ENCODE peak calls at places on chromosome 3, in five cellular contexts. Q is H1, L is HCT116, F is sigmoid colon, A is ovary. J is an unnamed sample.

GRCh38 chr3:110598847-110599490 is 472.6 kb upstream of the NECTIN3 start:
- DNase-seq in Q (no peak), L (no peak), F (no peak), A (no peak), J (no peak)

GRCh38 chr3:169668081-169668956 is 4.8 kb upstream of the MECOM start:
- DNase-seq in Q (no peak), L (no peak), F (no peak), A (no peak), J (peak; percentile 21)

GRCh38 chr3:175433026-175433668 is 574.0 kb downstream of the NAALADL2 start:
- DNase-seq in Q (no peak), L (no peak), F (no peak), A (no peak), J (no peak)

GRCh38 chr3:168096210-168096795 is 579 bp upstream of the GOLIM4 start:
- DNase-seq in Q (no peak), L (peak; percentile 83), F (no peak), A (no peak), J (peak; percentile 74)

GRCh38 chr3:66414846-66415245 is 86.0 kb downstream of the LRIG1 start:
- DNase-seq in Q (no peak), L (no peak), F (no peak), A (no peak), J (no peak)

GRCh38 chr3:11323827-11324226 is 51.6 kb downstream of the ATG7 start:
- DNase-seq in Q (no peak), L (no peak), F (no peak), A (no peak), J (no peak)

GRCh38 chr3:58528629-58529028 is 8.4 kb downstream of the ACOX2 start:
- DNase-seq in Q (no peak), L (no peak), F (no peak), A (no peak), J (peak; percentile 88)

GRCh38 chr3:2741520-2741919 is 368.7 kb downstream of the IL5RA start:
- DNase-seq in Q (no peak), L (no peak), F (no peak), A (no peak), J (no peak)

GRCh38 chr3:46334911-46335478 is 18.9 kb upstream of the CCR2 start:
- DNase-seq in Q (no peak), L (no peak), F (no peak), A (no peak), J (no peak)

GRCh38 chr3:194212021-194212868 is 76.3 kb downstream of the HES1 start:
- DNase-seq in Q (no peak), L (no peak), F (peak; percentile 28), A (no peak), J (no peak)

GRCh38 chr3:33807190-33807589 is 8.8 kb downstream of the PDCD6IP start:
- DNase-seq in Q (no peak), L (no peak), F (no peak), A (no peak), J (no peak)

GRCh38 chr3:138187296-138188012 is at the start of gene ARMC8:
- DNase-seq in Q (no peak), L (peak; percentile 73), F (peak; percentile 80), A (no peak), J (peak; percentile 61)

GRCh38 chr3:157499342-157499963 is 3.8 kb downstream of the VEPH1 start:
- DNase-seq in Q (peak; percentile 74), L (peak; percentile 48), F (no peak), A (peak; percentile 10), J (peak; percentile 27)

GRCh38 chr3:148211725-148212124 is 486.0 kb upstream of the AGTR1 start:
- DNase-seq in Q (no peak), L (peak; percentile 12), F (no peak), A (no peak), J (no peak)

GRCh38 chr3:49357466-49358216 is 512 bp downstream of the GPX1 start:
- DNase-seq in Q (no peak), L (no peak), F (peak; percentile 80), A (peak; percentile 67), J (peak; percentile 51)

GRCh38 chr3:4736284-4736861 is 242.9 kb upstream of the BHLHE40 start:
- DNase-seq in Q (no peak), L (peak; percentile 44), F (no peak), A (no peak), J (no peak)

GRCh38 chr3:179452166-179452544 is 885 bp upstream of the GNB4 start:
- DNase-seq in Q (no peak), L (no peak), F (no peak), A (no peak), J (no peak)

GRCh38 chr3:171374661-171375285 is 85.4 kb downstream of the TNIK start:
- DNase-seq in Q (no peak), L (peak; percentile 29), F (no peak), A (no peak), J (no peak)

GRCh38 chr3:79111375-79112052 is 656.3 kb downstream of the ROBO1 start:
- DNase-seq in Q (no peak), L (no peak), F (no peak), A (no peak), J (no peak)

GRCh38 chr3:134315286-134316106 is 58.8 kb downstream of the AMOTL2 start:
- DNase-seq in Q (no peak), L (no peak), F (peak; percentile 89), A (peak; percentile 73), J (peak; percentile 71)

GRCh38 chr3:125142418-125142778 is 70.2 kb downstream of the SLC12A8 start:
- DNase-seq in Q (no peak), L (no peak), F (no peak), A (no peak), J (no peak)

GRCh38 chr3:125141596-125142417 is 70.7 kb downstream of the SLC12A8 start:
- DNase-seq in Q (no peak), L (no peak), F (peak; percentile 84), A (peak; percentile 67), J (peak; percentile 82)

GRCh38 chr3:125140817-125141595 is 71.5 kb downstream of the SLC12A8 start:
- DNase-seq in Q (no peak), L (no peak), F (no peak), A (peak; percentile 40), J (no peak)

GRCh38 chr3:125139386-125139785 is 73.2 kb downstream of the SLC12A8 start:
- DNase-seq in Q (no peak), L (no peak), F (no peak), A (no peak), J (no peak)

GRCh38 chr3:125140011-125140813 is 72.3 kb downstream of the SLC12A8 start:
- DNase-seq in Q (no peak), L (no peak), F (no peak), A (no peak), J (no peak)
- TF ChIP-seq POLR2A in Q (no peak), L (no peak), F (no peak), A (no peak), J (no peak)

GRCh38 chr3:127867986-127868385 is 45.7 kb upstream of the MGLL start:
- DNase-seq in Q (no peak), L (no peak), F (no peak), A (no peak), J (no peak)

GRCh38 chr3:127865941-127866340 is 43.6 kb upstream of the MGLL start:
- DNase-seq in Q (no peak), L (peak; percentile 59), F (no peak), A (no peak), J (no peak)

GRCh38 chr3:127867412-127867811 is 45.1 kb upstream of the MGLL start:
- DNase-seq in Q (no peak), L (no peak), F (no peak), A (no peak), J (no peak)
- H3K4me1 ChIP-seq in Q (no peaks in the 10 kb centered on the region), L (peaks cover 5% of the 10 kb centered on the region), F (no peaks in the 10 kb centered on the region), A (no peaks in the 10 kb centered on the region), J (no peaks in the 10 kb centered on the region)

GRCh38 chr3:30951806-30952205 is 57.3 kb upstream of the GADL1 start:
- DNase-seq in Q (no peak), L (no peak), F (no peak), A (no peak), J (no peak)

GRCh38 chr3:30948436-30948835 is 54.0 kb upstream of the GADL1 start:
- DNase-seq in Q (no peak), L (no peak), F (no peak), A (no peak), J (no peak)

GRCh38 chr3:30954431-30954830 is 60.0 kb upstream of the GADL1 start:
- DNase-seq in Q (no peak), L (no peak), F (no peak), A (no peak), J (no peak)

DNA sequence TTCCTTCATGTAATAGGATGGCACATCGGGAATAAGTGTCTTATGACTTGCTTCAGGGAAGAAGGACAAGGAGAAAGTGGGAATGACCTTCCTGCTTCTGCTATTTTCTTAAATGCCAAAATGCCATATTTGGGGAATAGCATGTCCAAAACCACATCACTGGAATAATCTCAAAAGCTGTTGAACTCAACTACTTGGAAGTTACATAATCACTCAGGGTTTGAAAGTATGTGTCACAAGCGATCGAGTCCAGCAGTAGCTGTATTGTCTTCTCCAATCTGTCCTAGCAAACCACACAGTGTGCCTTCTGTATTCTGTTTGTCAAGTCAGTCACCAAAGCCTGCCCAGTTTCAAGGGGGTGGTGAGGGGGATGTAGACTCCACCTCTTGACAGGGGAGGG is 58.3 kb upstream of the GADL1 start:
- DNase-seq in Q (no peak), L (no peak), F (no peak), A (no peak), J (no peak)
- TF ChIP-seq POLR2A in Q (no peak), L (no peak), F (no peak), A (no peak), J (no peak)

DNA sequence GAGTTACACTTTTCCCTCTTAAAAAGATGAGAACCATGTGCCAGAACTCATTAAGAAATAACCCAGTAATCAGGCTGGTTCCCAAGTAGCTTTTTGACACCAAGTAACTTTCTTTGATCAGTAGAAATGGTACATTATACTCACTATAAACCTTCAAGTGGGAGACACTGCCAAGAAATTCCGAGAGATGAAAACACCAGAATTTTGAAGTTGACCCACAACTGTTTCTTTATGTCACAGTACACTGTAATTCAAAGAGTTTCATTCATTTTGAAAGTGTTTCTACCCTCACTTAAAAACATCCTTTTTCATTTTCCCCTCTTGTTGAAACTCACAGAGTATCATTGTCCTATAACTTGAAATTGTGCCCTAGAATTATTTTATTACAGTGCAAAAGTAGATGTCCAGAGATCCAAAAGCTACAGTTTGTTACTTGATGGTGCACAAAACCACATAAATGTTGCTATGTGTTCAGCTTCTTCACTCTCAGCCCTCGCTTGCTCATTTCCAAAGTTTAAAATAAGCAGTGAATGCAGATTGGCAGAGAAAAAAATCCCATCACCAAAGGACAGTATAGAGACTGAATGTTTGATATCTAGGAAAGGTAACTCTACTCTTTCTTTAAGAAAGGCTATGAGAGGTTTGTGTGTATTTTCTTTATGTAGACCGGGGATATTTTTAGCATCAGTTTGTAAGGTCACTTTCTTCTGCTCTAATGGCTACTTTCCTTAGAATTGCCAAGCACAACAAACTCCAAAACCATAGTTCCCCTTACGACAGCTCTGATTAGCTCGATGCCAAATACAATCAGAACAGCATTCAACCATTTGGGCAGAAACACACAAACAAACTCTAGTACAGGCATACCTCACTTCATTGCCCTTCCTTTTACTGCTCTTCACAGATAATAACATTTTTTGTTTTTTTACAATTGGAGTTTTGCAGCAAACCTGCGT is 164.3 kb upstream of the CCDC54 start:
- DNase-seq in Q (no peak), L (no peak), F (no peak), A (no peak), J (no peak)
- H3K4me1 ChIP-seq in Q (no peaks in the 10 kb centered on the region), L (peaks cover 28% of the 10 kb centered on the region), F (peaks cover 31% of the 10 kb centered on the region), A (peaks cover 14% of the 10 kb centered on the region), J (peaks cover 32% of the 10 kb centered on the region)